ENCODE peak calls at places on chromosome 6, in five cellular contexts. W is GM12865; C is fibroblast of lung; K is fibroblast of mammary gland; Q is CD4-positive, CD25-positive, alpha-beta regulatory T cell. Y is an unnamed sample.

GRCh38 chr6:84514089-84514971 is 250.1 kb downstream of the TBX18 start:
- DNase-seq in W (no peak), C (no peak), K (no peak), Q (no peak), Y (no peak)

GRCh38 chr6:139743629-139744028 is 369.2 kb upstream of the CITED2 start:
- DNase-seq in W (no peak), C (peak; percentile 96), K (peak; percentile 95), Q (no peak), Y (peak; percentile 95)

GRCh38 chr6:167047554-167047953 is 48.4 kb downstream of the CEP43 start:
- DNase-seq in W (peak; percentile 86), C (no peak), K (no peak), Q (peak; percentile 27), Y (no peak)

GRCh38 chr6:72238021-72238420 is 351.7 kb downstream of the RIMS1 start:
- DNase-seq in W (no peak), C (no peak), K (no peak), Q (no peak), Y (no peak)

GRCh38 chr6:12903246-12903645 is 186.7 kb downstream of the PHACTR1 start:
- DNase-seq in W (no peak), C (no peak), K (no peak), Q (no peak), Y (no peak)

GRCh38 chr6:117352466-117353081 is 73.2 kb downstream of the ROS1 start:
- DNase-seq in W (peak; percentile 26), C (peak; percentile 27), K (peak; percentile 43), Q (no peak), Y (peak; percentile 39)

GRCh38 chr6:157151989-157152388 is 171.3 kb downstream of the TMEM242 start:
- DNase-seq in W (no peak), C (peak; percentile 96), K (peak; percentile 87), Q (no peak), Y (peak; percentile 90)

GRCh38 chr6:57162008-57162407 is 10.1 kb upstream of the BAG2 start:
- DNase-seq in W (no peak), C (no peak), K (no peak), Q (no peak), Y (no peak)

GRCh38 chr6:56851541-56852248 is 103.2 kb upstream of the BEND6 start:
- DNase-seq in W (peak; percentile 96), C (peak; percentile 90), K (peak; percentile 91), Q (no peak), Y (peak; percentile 90)

GRCh38 chr6:134529921-134530320 is 212.0 kb upstream of the SGK1 start:
- DNase-seq in W (no peak), C (peak; percentile 65), K (peak; percentile 68), Q (no peak), Y (no peak)

GRCh38 chr6:2385584-2385983 is 140.2 kb upstream of the GMDS start:
- DNase-seq in W (no peak), C (no peak), K (no peak), Q (no peak), Y (no peak)

GRCh38 chr6:2378046-2378657 is 132.7 kb upstream of the GMDS start:
- DNase-seq in W (no peak), C (no peak), K (no peak), Q (no peak), Y (no peak)

GRCh38 chr6:2378891-2379652 is 133.7 kb upstream of the GMDS start:
- DNase-seq in W (peak; percentile 62), C (peak; percentile 55), K (peak; percentile 89), Q (no peak), Y (peak; percentile 41)

GRCh38 chr6:2384518-2384917 is 139.1 kb upstream of the GMDS start:
- DNase-seq in W (no peak), C (no peak), K (no peak), Q (no peak), Y (no peak)

GRCh38 chr6:2381872-2382661 is 136.7 kb upstream of the GMDS start:
- DNase-seq in W (no peak), C (no peak), K (no peak), Q (no peak), Y (no peak)
- H3K4me3 ChIP-seq in W (no peak overlapping the region), C (no peak overlapping the region), K (no peak overlapping the region), Q (no peak overlapping the region), Y (no peak overlapping the region)

DNA sequence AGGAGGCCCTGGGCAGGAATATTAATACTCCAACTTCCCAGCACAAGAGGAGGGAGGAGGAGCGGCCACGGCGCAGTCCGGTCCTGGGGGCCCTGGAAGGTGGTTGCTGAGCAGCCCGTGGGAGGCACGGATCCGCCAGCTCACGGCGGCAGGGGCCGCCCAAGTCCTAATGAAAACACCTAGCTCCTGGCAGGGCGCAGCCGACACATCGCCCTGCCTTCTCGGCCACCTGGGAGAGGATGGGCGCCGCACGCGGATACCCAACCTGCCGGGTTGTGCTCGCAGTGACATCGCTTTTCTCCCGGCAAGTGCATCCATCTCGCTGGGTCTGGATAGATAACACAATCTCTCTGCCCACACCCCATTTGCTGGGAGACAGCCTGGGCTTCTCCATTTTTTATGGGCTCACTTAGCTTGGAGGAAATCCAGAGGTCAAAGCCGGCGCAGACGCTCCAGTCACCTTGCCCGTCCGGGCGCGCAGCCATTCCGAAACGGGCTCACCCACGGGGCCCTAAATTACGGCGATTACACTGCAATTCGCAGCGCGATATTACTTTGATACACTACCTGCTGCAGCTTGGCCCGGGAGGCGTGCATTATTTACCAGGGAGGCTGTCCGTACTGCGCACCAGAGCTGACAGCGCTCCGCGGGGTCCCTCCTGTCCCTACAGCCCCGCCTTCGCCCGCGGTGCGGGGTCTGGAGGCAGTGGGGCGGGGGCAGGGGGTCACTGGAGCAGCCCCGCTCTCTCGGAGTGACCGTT is 36.2 kb upstream of the CCDC167 start:
- DNase-seq in W (peak; percentile 51), C (no peak), K (no peak), Q (no peak), Y (no peak)
- H3K4me3 ChIP-seq in W (no peak overlapping the region), C (no peak overlapping the region), K (no peak overlapping the region), Q (no peak overlapping the region), Y (no peak overlapping the region)

GRCh38 chr6:116059713-116060571 is 749 bp downstream of the FRK start:
- DNase-seq in W (peak; percentile 46), C (peak; percentile 11), K (peak; percentile 7), Q (no peak), Y (peak; percentile 24)
- H3K4me3 ChIP-seq in W (no peak overlapping the region), C (peak overlapping the region; percentile 32), K (peak overlapping the region; percentile 25), Q (no peak overlapping the region), Y (peak overlapping the region; percentile 68)

DNA sequence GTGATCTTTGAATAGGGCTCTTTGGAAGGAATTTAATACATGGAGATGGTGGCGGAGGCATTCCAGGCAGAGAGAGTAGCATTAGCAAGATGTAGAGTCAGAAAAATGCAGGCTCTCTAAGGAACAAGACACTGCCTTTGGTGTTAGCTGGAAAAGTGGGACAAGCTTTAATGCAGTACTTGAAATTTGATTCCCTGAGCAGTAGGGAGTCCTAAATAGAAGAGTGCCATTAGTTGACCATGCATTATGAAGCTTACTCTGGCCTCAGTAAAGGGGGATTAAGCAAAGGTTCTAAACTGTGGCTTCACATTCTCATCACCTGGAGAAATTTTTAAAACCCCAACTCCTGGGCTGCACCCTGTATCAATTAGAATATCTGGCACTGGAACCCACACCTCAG is 494.8 kb upstream of the SOX4 start:
- DNase-seq in W (no peak), C (no peak), K (no peak), Q (no peak), Y (no peak)
- H3K4me3 ChIP-seq in W (no peak overlapping the region), C (no peak overlapping the region), K (no peak overlapping the region), Q (no peak overlapping the region), Y (no peak overlapping the region)

GRCh38 chr6:78908621-78909020 is 41.3 kb downstream of the IRAK1BP1 start:
- DNase-seq in W (no peak), C (no peak), K (peak; percentile 17), Q (no peak), Y (no peak)

GRCh38 chr6:78916411-78916810 is 49.1 kb downstream of the IRAK1BP1 start:
- DNase-seq in W (no peak), C (no peak), K (no peak), Q (no peak), Y (no peak)

GRCh38 chr6:78910611-78911134 is 43.3 kb downstream of the IRAK1BP1 start:
- DNase-seq in W (peak; percentile 54), C (peak; percentile 25), K (peak; percentile 16), Q (no peak), Y (peak; percentile 8)

GRCh38 chr6:78909391-78909790 is 42.0 kb downstream of the IRAK1BP1 start:
- DNase-seq in W (no peak), C (peak; percentile 20), K (peak; percentile 73), Q (no peak), Y (peak; percentile 57)

DNA sequence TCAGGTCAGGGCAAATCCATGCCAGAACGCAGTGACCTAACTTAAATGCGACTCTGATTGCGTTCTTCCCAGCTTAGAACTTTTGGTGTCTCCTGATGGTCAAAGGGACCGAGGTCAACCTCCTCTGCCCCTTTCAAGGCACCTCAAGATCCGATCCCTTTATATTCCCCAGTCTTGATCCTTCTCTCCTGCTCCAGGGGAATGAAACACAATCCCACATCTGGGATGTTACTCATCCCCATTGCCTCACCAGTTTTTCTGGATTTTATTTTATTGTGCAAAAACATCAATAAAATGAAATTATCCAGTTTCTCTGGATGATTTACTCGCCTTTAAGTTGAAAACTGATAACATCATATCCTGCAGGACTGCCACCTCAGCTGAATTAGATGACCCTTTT is 43.9 kb downstream of the IRAK1BP1 start:
- DNase-seq in W (no peak), C (no peak), K (peak; percentile 47), Q (no peak), Y (peak; percentile 4)
- H3K4me3 ChIP-seq in W (no peak overlapping the region), C (no peak overlapping the region), K (peak overlapping the region; percentile 54), Q (no peak overlapping the region), Y (no peak overlapping the region)

GRCh38 chr6:2899596-2899995 is 3.5 kb downstream of the SERPINB9 start:
- DNase-seq in W (peak; percentile 85), C (no peak), K (no peak), Q (peak; percentile 45), Y (no peak)

GRCh38 chr6:2900221-2900807 is 2.8 kb downstream of the SERPINB9 start:
- DNase-seq in W (no peak), C (no peak), K (no peak), Q (no peak), Y (no peak)

GRCh38 chr6:2900821-2901644 is 2.1 kb downstream of the SERPINB9 start:
- DNase-seq in W (no peak), C (no peak), K (no peak), Q (no peak), Y (no peak)

GRCh38 chr6:2896741-2897140 is 6.4 kb downstream of the SERPINB9 start:
- DNase-seq in W (no peak), C (no peak), K (no peak), Q (no peak), Y (no peak)

DNA sequence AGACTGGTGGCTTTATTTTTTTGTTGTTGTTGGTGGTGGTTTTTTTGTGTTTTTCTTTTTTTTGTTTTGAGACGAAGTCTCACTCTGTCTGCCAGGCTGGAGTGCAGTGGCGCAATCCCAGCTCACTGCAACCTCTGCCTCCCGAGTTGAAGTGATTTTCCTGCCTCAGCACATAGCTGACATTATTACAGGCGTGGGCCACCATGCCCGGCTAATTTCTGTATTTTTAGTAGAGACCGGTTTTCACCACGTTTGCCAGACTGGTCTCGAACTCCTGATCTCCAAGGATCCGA is 693 bp downstream of the SERPINB9 start:
- DNase-seq in W (no peak), C (no peak), K (peak; percentile 23), Q (no peak), Y (peak; percentile 33)
- H3K4me3 ChIP-seq in W (peak overlapping the region; percentile 80), C (peak overlapping the region; percentile 59), K (peak overlapping the region; percentile 46), Q (peak overlapping the region; percentile 91), Y (peak overlapping the region; percentile 69)